ENCODE peak calls at places on chromosomes 6 and 20, in seven cellular contexts. K, F, Q, P, G, O and H are unnamed samples.

GRCh38 chr6:11412011-11412424 is 125.5 kb upstream of the TMEM170B start:
- DNase-seq in K (no peak), F (no peak), Q (no peak), P (no peak), G (no peak), O (no peak), H (no peak)

GRCh38 chr6:44050872-44051421 is 76.3 kb downstream of the MRPL14 start:
- DNase-seq in K (peak; percentile 48), F (no peak), Q (peak; percentile 34), P (no peak), G (no peak), O (no peak), H (no peak)

GRCh38 chr6:113015249-113015648 is 668.1 kb downstream of the RFPL4B start:
- DNase-seq in K (no peak), F (no peak), Q (no peak), P (no peak), G (no peak), O (no peak), H (no peak)

GRCh38 chr6:11575408-11576033 is 38.0 kb downstream of the TMEM170B start:
- DNase-seq in K (no peak), F (peak; percentile 78), Q (peak; percentile 37), P (peak; percentile 58), G (peak; percentile 79), O (peak; percentile 50), H (no peak)

GRCh38 chr6:11830105-11830504 is 51.5 kb upstream of the ADTRP start:
- DNase-seq in K (no peak), F (no peak), Q (no peak), P (no peak), G (no peak), O (no peak), H (no peak)

GRCh38 chr6:136945626-136946235 is 23.6 kb downstream of the SLC35D3 start:
- DNase-seq in K (no peak), F (no peak), Q (no peak), P (no peak), G (no peak), O (peak; percentile 34), H (no peak)

GRCh38 chr20:38117635-38118034 is 47.4 kb downstream of the TGM2 start:
- DNase-seq in K (no peak), F (peak; percentile 79), Q (no peak), P (no peak), G (no peak), O (peak; percentile 66), H (no peak)

GRCh38 chr6:157259443-157259842 is 63.9 kb downstream of the TMEM242 start:
- DNase-seq in K (no peak), F (no peak), Q (peak; percentile 3), P (no peak), G (no peak), O (no peak), H (no peak)

GRCh38 chr6:34393191-34393967 is 910 bp upstream of the NUDT3 start:
- DNase-seq in K (no peak), F (no peak), Q (no peak), P (no peak), G (peak; percentile 32), O (no peak), H (no peak)

GRCh38 chr6:121437861-121438651 is 2.6 kb downstream of the GJA1 start:
- DNase-seq in K (no peak), F (peak; percentile 60), Q (no peak), P (peak; percentile 61), G (peak; percentile 52), O (no peak), H (no peak)

GRCh38 chr6:33428219-33428890 is 8.5 kb downstream of the SYNGAP1 start:
- DNase-seq in K (no peak), F (peak; percentile 35), Q (no peak), P (peak; percentile 29), G (peak; percentile 28), O (no peak), H (peak; percentile 74)

GRCh38 chr6:13698715-13699114 is 12.9 kb downstream of the RANBP9 start:
- DNase-seq in K (no peak), F (no peak), Q (no peak), P (no peak), G (no peak), O (no peak), H (no peak)

GRCh38 chr6:157058574-157058973 is 264.7 kb downstream of the TMEM242 start:
- DNase-seq in K (no peak), F (no peak), Q (no peak), P (no peak), G (no peak), O (no peak), H (no peak)

GRCh38 chr6:125821825-125822281 is 31.1 kb downstream of the NCOA7 start:
- DNase-seq in K (no peak), F (no peak), Q (peak; percentile 30), P (no peak), G (no peak), O (no peak), H (no peak)

GRCh38 chr6:45483021-45483420 is 105.3 kb upstream of the SUPT3H start:
- DNase-seq in K (no peak), F (peak; percentile 67), Q (no peak), P (no peak), G (no peak), O (no peak), H (no peak)

GRCh38 chr20:34538671-34539123 is 19.8 kb upstream of the MAP1LC3A start:
- DNase-seq in K (peak; percentile 76), F (peak; percentile 43), Q (peak; percentile 63), P (peak; percentile 47), G (peak; percentile 72), O (no peak), H (no peak)

GRCh38 chr6:157763129-157763893 is 59.7 kb upstream of the SNX9 start:
- DNase-seq in K (peak; percentile 69), F (peak; percentile 72), Q (peak; percentile 67), P (peak; percentile 100), G (peak; percentile 97), O (peak; percentile 94), H (peak; percentile 92)

GRCh38 chr6:75932067-75932466 is 140.4 kb downstream of the IMPG1 start:
- DNase-seq in K (no peak), F (peak; percentile 35), Q (no peak), P (no peak), G (no peak), O (no peak), H (no peak)

GRCh38 chr6:158969148-158969547 is 30.9 kb downstream of the RSPH3 start:
- DNase-seq in K (no peak), F (no peak), Q (no peak), P (no peak), G (no peak), O (no peak), H (no peak)

GRCh38 chr6:109865968-109866367 is 112.1 kb upstream of the GPR6 start:
- DNase-seq in K (no peak), F (no peak), Q (no peak), P (no peak), G (no peak), O (no peak), H (no peak)

GRCh38 chr6:116447496-116448011 is 13.6 kb upstream of the CALHM6 start:
- DNase-seq in K (no peak), F (peak; percentile 94), Q (no peak), P (no peak), G (peak; percentile 42), O (peak; percentile 68), H (no peak)

GRCh38 chr6:40916816-40917215 is 122.2 kb downstream of the UNC5CL start:
- DNase-seq in K (no peak), F (no peak), Q (no peak), P (no peak), G (no peak), O (no peak), H (no peak)

GRCh38 chr6:107730106-107730505 is 94.0 kb downstream of the SCML4 start:
- DNase-seq in K (no peak), F (no peak), Q (no peak), P (no peak), G (no peak), O (no peak), H (no peak)

GRCh38 chr6:113636357-113636824 is 220.8 kb upstream of the MARCKS start:
- DNase-seq in K (no peak), F (peak; percentile 71), Q (no peak), P (no peak), G (no peak), O (no peak), H (no peak)

GRCh38 chr6:16352821-16353438 is 114.5 kb downstream of the GMPR start:
- DNase-seq in K (no peak), F (no peak), Q (no peak), P (no peak), G (no peak), O (no peak), H (no peak)

GRCh38 chr6:131693384-131693783 is 7.8 kb downstream of the OR2A4 start:
- DNase-seq in K (no peak), F (no peak), Q (no peak), P (no peak), G (no peak), O (no peak), H (no peak)

GRCh38 chr6:153511896-153512496 is 380.9 kb upstream of the RGS17 start:
- DNase-seq in K (no peak), F (peak; percentile 28), Q (no peak), P (peak; percentile 10), G (no peak), O (no peak), H (no peak)

DNA sequence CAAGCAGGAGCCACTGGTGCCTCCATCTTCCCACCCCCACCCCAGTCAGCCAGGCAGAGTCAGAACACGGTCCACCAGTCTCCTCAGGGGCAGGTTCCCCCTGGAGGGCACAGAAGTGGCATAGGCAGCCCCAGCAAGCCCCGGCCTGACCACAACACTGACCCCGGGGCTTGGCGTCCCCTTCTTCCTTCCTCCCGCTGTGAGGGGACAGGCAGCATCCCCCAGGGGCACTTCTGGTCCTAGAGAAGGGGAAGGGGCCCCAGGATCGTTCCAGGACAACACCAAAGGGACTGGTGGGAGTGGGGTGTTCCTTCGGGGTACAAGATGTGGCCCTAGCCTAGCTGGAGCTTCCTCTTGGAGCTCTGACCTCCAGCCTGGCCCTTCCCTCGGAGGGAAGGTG is 36.1 kb downstream of the YTHDF1 start:
- DNase-seq in K (no peak), F (no peak), Q (no peak), P (no peak), G (no peak), O (no peak), H (no peak)
- H3K27me3 ChIP-seq in K (peaks cover 87% of the 10 kb centered on the region), F (peaks cover 62% of the 10 kb centered on the region), Q (peaks cover 82% of the 10 kb centered on the region), P (peaks cover 45% of the 10 kb centered on the region), G (peaks cover 25% of the 10 kb centered on the region), O (peaks cover 74% of the 10 kb centered on the region), H (peaks cover 87% of the 10 kb centered on the region)

GRCh38 chr6:27553123-27553904 is 80.4 kb upstream of the ZNF184 start:
- DNase-seq in K (no peak), F (peak; percentile 82), Q (no peak), P (no peak), G (no peak), O (no peak), H (no peak)
- H3K4me3 ChIP-seq in K (no peak overlapping the region), F (peak overlapping the region; percentile 6), Q (no peak overlapping the region), P (no peak overlapping the region), G (no peak overlapping the region), O (no peak overlapping the region), H (no peak overlapping the region)

DNA sequence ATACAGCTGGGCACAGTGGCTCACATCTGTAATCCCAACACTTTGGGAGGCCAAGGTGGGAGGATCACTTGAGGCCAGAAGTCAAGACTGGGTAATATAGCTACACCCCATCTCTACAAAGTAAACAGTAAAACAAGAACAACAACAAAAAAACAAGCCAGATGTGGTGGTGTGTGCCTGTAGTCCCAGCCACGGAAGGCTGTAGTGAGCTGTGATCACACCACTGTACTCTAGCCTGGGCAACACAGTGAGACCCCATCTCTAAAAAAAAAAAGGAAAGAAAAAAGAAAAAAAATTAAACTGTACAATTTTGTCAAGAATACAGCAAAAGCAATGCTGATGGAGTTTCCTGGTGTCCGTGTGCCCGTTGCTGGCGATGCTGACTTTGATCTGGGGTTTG is 47.2 kb upstream of the SLCO4A1 start:
- DNase-seq in K (no peak), F (no peak), Q (no peak), P (no peak), G (no peak), O (no peak), H (no peak)
- H3K27me3 ChIP-seq in K (peaks cover 4% of the 10 kb centered on the region), F (peaks cover 3% of the 10 kb centered on the region), Q (peaks cover 14% of the 10 kb centered on the region), P (no peaks in the 10 kb centered on the region), G (no peaks in the 10 kb centered on the region), O (peaks cover 7% of the 10 kb centered on the region), H (peaks cover 44% of the 10 kb centered on the region)

GRCh38 chr20:56391037-56391436 is 978 bp downstream of the AURKA start:
- DNase-seq in K (no peak), F (no peak), Q (no peak), P (no peak), G (no peak), O (no peak), H (no peak)
- H3K4me3 ChIP-seq in K (peak overlapping the region; percentile 90), F (peak overlapping the region; percentile 98), Q (peak overlapping the region; percentile 80), P (no peak overlapping the region), G (peak overlapping the region; percentile 90), O (peak overlapping the region; percentile 87), H (peak overlapping the region; percentile 83)